ENCODE peak calls at places on chromosomes 11 and 22, in four cellular contexts. E is stomach, U is transverse colon, Y is suprapubic skin. O is an unnamed sample.

GRCh38 chr11:69820441-69820840 is 1.2 kb upstream of the FGF3 start:
- DNase-seq in E (no peak), U (no peak), Y (no peak), O (no peak)

GRCh38 chr11:130519128-130519932 is 70.9 kb downstream of the ADAMTS15 start:
- DNase-seq in E (peak), U (no peak), Y (no peak), O (no peak)

GRCh38 chr11:50174189-50174588 is 141.5 kb downstream of the OR4C45 start:
- DNase-seq in E (no peak), U (no peak), Y (no peak), O (no peak)

GRCh38 chr22:36027960-36028645 is 521 bp downstream of the RBFOX2 start:
- DNase-seq in E (no peak), U (peak), Y (peak), O (no peak)

GRCh38 chr22:44057411-44057987 is 33.4 kb downstream of the PARVB start:
- DNase-seq in E (no peak), U (peak), Y (peak), O (no peak)

GRCh38 chr11:76772100-76772782 is 10.9 kb upstream of the TSKU start:
- DNase-seq in E (no peak), U (no peak), Y (no peak), O (peak)

GRCh38 chr11:76184551-76184993 is 21.7 kb downstream of the WNT11 start:
- DNase-seq in E (no peak), U (no peak), Y (no peak), O (no peak)

GRCh38 chr11:94129505-94130335 is 1.1 kb downstream of the PANX1 start:
- DNase-seq in E (no peak), U (peak), Y (no peak), O (no peak)

GRCh38 chr11:119323532-119324033 is 6.7 kb upstream of the MCAM start:
- DNase-seq in E (peak), U (peak), Y (peak), O (no peak)

GRCh38 chr11:48001438-48002021 is 21.2 kb downstream of the PTPRJ start:
- DNase-seq in E (peak), U (peak), Y (no peak), O (peak)

GRCh38 chr11:116851631-116852030 is 14.2 kb upstream of the APOA1 start:
- DNase-seq in E (no peak), U (peak), Y (no peak), O (no peak)

GRCh38 chr11:77332259-77332658 is 30.8 kb upstream of the GDPD4 start:
- DNase-seq in E (no peak), U (no peak), Y (no peak), O (no peak)

GRCh38 chr22:46852771-46853170 is 90.3 kb downstream of the TBC1D22A start:
- DNase-seq in E (no peak), U (no peak), Y (no peak), O (no peak)

GRCh38 chr22:46853191-46853590 is 90.7 kb downstream of the TBC1D22A start:
- DNase-seq in E (no peak), U (no peak), Y (no peak), O (no peak)

GRCh38 chr22:46857142-46857825 is 94.8 kb downstream of the TBC1D22A start:
- DNase-seq in E (no peak), U (no peak), Y (no peak), O (no peak)

GRCh38 chr22:46851941-46852340 is 89.5 kb downstream of the TBC1D22A start:
- DNase-seq in E (no peak), U (no peak), Y (no peak), O (no peak)

GRCh38 chr22:46854125-46854870 is 91.8 kb downstream of the TBC1D22A start:
- DNase-seq in E (no peak), U (peak), Y (no peak), O (no peak)
- TF ChIP-seq EP300 in E (no peak), U (no peak), Y (no peak), O (no peak)

GRCh38 chr11:122755409-122755808 is 82.9 kb upstream of the CRTAM start:
- DNase-seq in E (no peak), U (no peak), Y (no peak), O (no peak)

GRCh38 chr11:122755941-122756340 is 82.4 kb upstream of the CRTAM start:
- DNase-seq in E (no peak), U (no peak), Y (no peak), O (no peak)

GRCh38 chr11:122754553-122755322 is 83.6 kb upstream of the CRTAM start:
- DNase-seq in E (no peak), U (peak), Y (no peak), O (no peak)

GRCh38 chr11:122757201-122757600 is 81.1 kb upstream of the CRTAM start:
- DNase-seq in E (no peak), U (no peak), Y (no peak), O (no peak)

GRCh38 chr11:122756417-122756816 is 81.9 kb upstream of the CRTAM start:
- DNase-seq in E (peak), U (peak), Y (no peak), O (no peak)
- TF ChIP-seq CTCF in E (no peak), U (peak), Y (peak), O (no peak)

DNA sequence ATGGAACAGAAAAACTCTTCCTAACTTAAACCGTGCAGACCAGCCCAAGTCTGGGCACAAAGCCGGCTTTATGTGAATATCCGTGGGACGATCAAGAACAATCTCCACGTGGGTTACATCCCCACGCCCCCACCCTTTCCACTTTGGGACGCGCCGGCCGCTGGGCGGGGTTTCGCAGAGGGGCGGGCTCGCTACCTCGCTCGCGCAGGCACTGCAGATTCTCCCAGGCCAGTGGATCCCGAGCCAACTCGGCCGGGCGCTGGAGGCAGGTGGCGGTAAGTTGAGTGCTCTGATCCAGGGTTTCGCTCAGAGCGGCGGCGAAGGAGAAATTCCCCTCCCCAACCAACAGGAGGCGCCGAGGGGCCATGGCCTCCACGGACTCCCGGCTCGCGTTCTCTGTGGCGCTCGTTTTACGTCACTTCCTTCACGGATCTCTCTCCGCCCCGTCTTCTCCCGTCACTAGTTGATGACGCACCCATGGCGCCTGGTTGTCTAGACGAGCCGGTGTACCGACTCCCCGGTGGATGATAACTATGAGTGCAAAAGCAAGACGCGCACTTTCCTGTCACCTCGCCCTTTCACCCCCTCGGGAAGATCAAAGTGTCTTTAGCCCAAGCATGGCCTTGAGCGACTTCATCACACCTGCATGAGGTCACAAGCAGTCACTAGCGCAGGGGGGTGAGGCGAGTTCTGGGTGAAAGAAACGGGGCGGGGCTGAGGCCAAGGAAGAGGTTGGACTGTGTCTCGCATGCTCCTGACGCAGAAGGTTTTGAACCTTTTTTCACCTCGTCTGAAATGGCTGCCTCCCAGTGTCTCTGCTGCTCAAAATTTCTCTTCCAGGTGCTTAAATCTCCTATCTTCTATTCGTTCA is at the start of the genes CFAP68 and FDXACB1:
- DNase-seq in E (peak), U (peak), Y (peak), O (peak)
- TF ChIP-seq EP300 in E (peak), U (peak), Y (peak), O (no peak)

GRCh38 chr11:113373981-113374560 is 13.5 kb upstream of the ANKK1 start:
- DNase-seq in E (no peak), U (no peak), Y (no peak), O (no peak)

GRCh38 chr11:113370634-113371033 is 16.9 kb upstream of the ANKK1 start:
- DNase-seq in E (no peak), U (no peak), Y (no peak), O (no peak)

GRCh38 chr11:113373306-113373705 is 14.3 kb upstream of the ANKK1 start:
- DNase-seq in E (no peak), U (no peak), Y (no peak), O (no peak)

GRCh38 chr11:113369411-113369810 is 18.2 kb upstream of the ANKK1 start:
- DNase-seq in E (no peak), U (no peak), Y (no peak), O (no peak)

GRCh38 chr11:113372317-113372716 is 15.3 kb upstream of the ANKK1 start:
- DNase-seq in E (no peak), U (no peak), Y (no peak), O (no peak)
- TF ChIP-seq CTCF in E (no peak), U (no peak), Y (no peak), O (no peak)